ENCODE peak calls at places on chromosomes 7 and 10, in five cellular contexts. One of them, this sample, is unnamed.

GRCh38 chr7:40200791-40201190 is 66.0 kb downstream of the SUGCT start:
- DNase-seq in transverse colon: no peak
- DNase-seq in aorta: no peak
- DNase-seq in cardiac fibroblast: peak
- DNase-seq in neuronal stem cell: no peak
- DNase-seq in this sample: peak

GRCh38 chr7:151987748-151988529 is 31.7 kb downstream of the GALNTL5 start:
- DNase-seq in transverse colon: no peak
- DNase-seq in aorta: no peak
- DNase-seq in cardiac fibroblast: peak
- DNase-seq in neuronal stem cell: no peak
- DNase-seq in this sample: peak

GRCh38 chr7:100575746-100576383 is 2.2 kb upstream of the SAP25 start:
- DNase-seq in transverse colon: no peak
- DNase-seq in aorta: no peak
- DNase-seq in cardiac fibroblast: no peak
- DNase-seq in neuronal stem cell: no peak
- DNase-seq in this sample: no peak

GRCh38 chr7:55534262-55534915 is 37.9 kb downstream of the VOPP1 start:
- DNase-seq in transverse colon: peak
- DNase-seq in aorta: no peak
- DNase-seq in cardiac fibroblast: peak
- DNase-seq in neuronal stem cell: no peak
- DNase-seq in this sample: peak

GRCh38 chr7:45098983-45099839 is 10.4 kb upstream of the NACAD start:
- DNase-seq in transverse colon: no peak
- DNase-seq in aorta: peak
- DNase-seq in cardiac fibroblast: no peak
- DNase-seq in neuronal stem cell: no peak
- DNase-seq in this sample: no peak

GRCh38 chr10:126012485-126012884 is 116.1 kb downstream of the FANK1 start:
- DNase-seq in transverse colon: no peak
- DNase-seq in aorta: no peak
- DNase-seq in cardiac fibroblast: peak
- DNase-seq in neuronal stem cell: no peak
- DNase-seq in this sample: peak

GRCh38 chr10:14822879-14823755 is 14.7 kb downstream of the CDNF start:
- DNase-seq in transverse colon: peak
- DNase-seq in aorta: no peak
- DNase-seq in cardiac fibroblast: peak
- DNase-seq in neuronal stem cell: peak
- DNase-seq in this sample: peak

GRCh38 chr10:101065479-101066145 is 3.8 kb downstream of the KAZALD1 start:
- DNase-seq in transverse colon: no peak
- DNase-seq in aorta: no peak
- DNase-seq in cardiac fibroblast: peak
- DNase-seq in neuronal stem cell: no peak
- DNase-seq in this sample: peak

GRCh38 chr10:97318772-97319651 is at the start of gene FRAT1:
- DNase-seq in transverse colon: peak
- DNase-seq in aorta: peak
- DNase-seq in cardiac fibroblast: peak
- DNase-seq in neuronal stem cell: peak
- DNase-seq in this sample: peak

GRCh38 chr7:38398725-38399321 is 125.4 kb upstream of the TARP start:
- DNase-seq in transverse colon: peak
- DNase-seq in aorta: peak
- DNase-seq in cardiac fibroblast: peak
- DNase-seq in neuronal stem cell: peak
- DNase-seq in this sample: peak

GRCh38 chr10:126959431-126959830 is 54.2 kb downstream of the DOCK1 start:
- DNase-seq in transverse colon: no peak
- DNase-seq in aorta: no peak
- DNase-seq in cardiac fibroblast: no peak
- DNase-seq in neuronal stem cell: no peak
- DNase-seq in this sample: no peak

GRCh38 chr10:6091630-6092029 is 2.8 kb downstream of the RBM17 start:
- DNase-seq in transverse colon: no peak
- DNase-seq in aorta: no peak
- DNase-seq in cardiac fibroblast: peak
- DNase-seq in neuronal stem cell: no peak
- DNase-seq in this sample: peak

GRCh38 chr10:29703276-29703675 is 68.5 kb upstream of the SVIL start:
- DNase-seq in transverse colon: no peak
- DNase-seq in aorta: no peak
- DNase-seq in cardiac fibroblast: no peak
- DNase-seq in neuronal stem cell: no peak
- DNase-seq in this sample: no peak

GRCh38 chr7:134276951-134277350 is 39.8 kb downstream of the SLC35B4 start:
- DNase-seq in transverse colon: no peak
- DNase-seq in aorta: no peak
- DNase-seq in cardiac fibroblast: no peak
- DNase-seq in neuronal stem cell: no peak
- DNase-seq in this sample: no peak

GRCh38 chr10:101489355-101489754 is 98.7 kb downstream of the POLL start:
- DNase-seq in transverse colon: no peak
- DNase-seq in aorta: no peak
- DNase-seq in cardiac fibroblast: peak
- DNase-seq in neuronal stem cell: no peak
- DNase-seq in this sample: peak

GRCh38 chr7:157926107-157926506 is 589.3 kb downstream of the DNAJB6 start:
- DNase-seq in transverse colon: no peak
- DNase-seq in aorta: no peak
- DNase-seq in cardiac fibroblast: no peak
- DNase-seq in neuronal stem cell: no peak
- DNase-seq in this sample: no peak

GRCh38 chr7:98627062-98627790 is 10.1 kb downstream of the NPTX2 start:
- DNase-seq in transverse colon: no peak
- DNase-seq in aorta: no peak
- DNase-seq in cardiac fibroblast: no peak
- DNase-seq in neuronal stem cell: no peak
- DNase-seq in this sample: no peak

GRCh38 chr10:8049151-8049873 is 5.2 kb upstream of the GATA3 start:
- DNase-seq in transverse colon: no peak
- DNase-seq in aorta: peak
- DNase-seq in cardiac fibroblast: no peak
- DNase-seq in neuronal stem cell: peak
- DNase-seq in this sample: no peak

GRCh38 chr10:24906372-24906771 is 46.0 kb downstream of the PRTFDC1 start:
- DNase-seq in transverse colon: no peak
- DNase-seq in aorta: no peak
- DNase-seq in cardiac fibroblast: no peak
- DNase-seq in neuronal stem cell: no peak
- DNase-seq in this sample: no peak

GRCh38 chr10:49651039-49651835 is 28.2 kb upstream of the C10orf53 start:
- DNase-seq in transverse colon: no peak
- DNase-seq in aorta: no peak
- DNase-seq in cardiac fibroblast: no peak
- DNase-seq in neuronal stem cell: no peak
- DNase-seq in this sample: no peak

GRCh38 chr7:116354546-116355422 is 144.4 kb downstream of the TES start:
- DNase-seq in transverse colon: peak
- DNase-seq in aorta: peak
- DNase-seq in cardiac fibroblast: peak
- DNase-seq in neuronal stem cell: no peak
- DNase-seq in this sample: peak

GRCh38 chr10:94747137-94747536 is 15.3 kb upstream of the CYP2C19 start:
- DNase-seq in transverse colon: no peak
- DNase-seq in aorta: no peak
- DNase-seq in cardiac fibroblast: no peak
- DNase-seq in neuronal stem cell: no peak
- DNase-seq in this sample: no peak

GRCh38 chr7:23474098-23474828 is 4.0 kb upstream of the IGF2BP3 start:
- DNase-seq in transverse colon: peak
- DNase-seq in aorta: peak
- DNase-seq in cardiac fibroblast: peak
- DNase-seq in neuronal stem cell: peak
- DNase-seq in this sample: peak

GRCh38 chr7:78226059-78226658 is 427.6 kb downstream of the PHTF2 start:
- DNase-seq in transverse colon: peak
- DNase-seq in aorta: peak
- DNase-seq in cardiac fibroblast: peak
- DNase-seq in neuronal stem cell: peak
- DNase-seq in this sample: peak

GRCh38 chr10:30027057-30028005 is 32.1 kb downstream of the JCAD start:
- DNase-seq in transverse colon: peak
- DNase-seq in aorta: no peak
- DNase-seq in cardiac fibroblast: no peak
- DNase-seq in neuronal stem cell: no peak
- DNase-seq in this sample: no peak

GRCh38 chr10:11861341-11861740 is 38.2 kb downstream of the PROSER2 start:
- DNase-seq in transverse colon: no peak
- DNase-seq in aorta: peak
- DNase-seq in cardiac fibroblast: no peak
- DNase-seq in neuronal stem cell: no peak
- DNase-seq in this sample: no peak

GRCh38 chr7:39714447-39715091 is 91.2 kb downstream of the RALA start:
- DNase-seq in transverse colon: no peak
- DNase-seq in aorta: no peak
- DNase-seq in cardiac fibroblast: no peak
- DNase-seq in neuronal stem cell: no peak
- DNase-seq in this sample: no peak

GRCh38 chr7:151624246-151624928 is 104.7 kb upstream of the RHEB start:
- DNase-seq in transverse colon: no peak
- DNase-seq in aorta: no peak
- DNase-seq in cardiac fibroblast: no peak
- DNase-seq in neuronal stem cell: no peak
- DNase-seq in this sample: no peak

GRCh38 chr10:128859738-128860386 is 607.2 kb upstream of the MGMT start:
- DNase-seq in transverse colon: peak
- DNase-seq in aorta: no peak
- DNase-seq in cardiac fibroblast: peak
- DNase-seq in neuronal stem cell: no peak
- DNase-seq in this sample: peak

DNA sequence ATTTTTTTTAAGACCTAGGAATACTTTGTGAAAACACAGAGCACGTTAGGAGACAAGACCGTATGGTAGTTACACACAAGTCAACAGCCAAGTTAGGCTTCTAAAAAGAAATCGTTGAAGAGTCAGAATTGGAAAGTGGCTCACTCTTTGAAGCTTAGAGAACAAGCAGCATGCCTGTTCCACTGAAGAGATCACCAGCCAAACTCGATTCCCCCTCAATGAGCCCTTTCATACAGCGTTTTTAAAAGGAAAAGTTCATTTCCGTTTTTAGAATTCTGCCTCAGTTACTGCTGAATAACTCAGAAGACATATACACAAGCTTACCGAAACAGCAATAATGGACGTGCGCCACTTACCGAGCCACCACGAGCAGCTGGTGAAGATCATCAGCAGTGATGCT is 41.0 kb downstream of the MCMBP start:
- DNase-seq in transverse colon: no peak
- DNase-seq in aorta: no peak
- DNase-seq in cardiac fibroblast: no peak
- DNase-seq in neuronal stem cell: no peak
- DNase-seq in this sample: no peak
- H3K4me3 ChIP-seq in transverse colon: no peak
- H3K4me3 ChIP-seq in aorta: no peak
- H3K4me3 ChIP-seq in cardiac fibroblast: no peak
- H3K4me3 ChIP-seq in neuronal stem cell: no peak
- H3K4me3 ChIP-seq in this sample: no peak

DNA sequence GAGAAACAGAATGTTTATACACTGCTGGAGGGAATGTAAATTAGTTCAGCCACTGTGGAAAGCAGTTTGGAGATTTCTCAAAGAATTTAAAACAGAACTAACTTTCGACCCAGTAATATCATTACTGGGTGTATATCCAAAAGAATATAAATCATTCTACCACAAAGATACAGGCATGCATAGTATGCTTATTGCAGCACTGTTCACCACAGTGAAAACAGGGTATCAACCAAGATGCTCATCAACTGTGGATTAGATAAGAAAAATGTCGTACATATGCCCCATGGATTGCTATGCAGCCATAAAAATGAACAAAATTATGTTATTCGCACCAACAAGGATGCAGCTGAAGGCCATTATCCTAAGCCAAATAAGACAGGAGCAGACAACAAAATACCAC is 343.1 kb upstream of the KCND2 start:
- DNase-seq in transverse colon: no peak
- DNase-seq in aorta: no peak
- DNase-seq in cardiac fibroblast: peak
- DNase-seq in neuronal stem cell: no peak
- DNase-seq in this sample: no peak
- H3K4me3 ChIP-seq in transverse colon: no peak
- H3K4me3 ChIP-seq in aorta: no peak
- H3K4me3 ChIP-seq in cardiac fibroblast: no peak
- H3K4me3 ChIP-seq in neuronal stem cell: no peak
- H3K4me3 ChIP-seq in this sample: no peak

DNA sequence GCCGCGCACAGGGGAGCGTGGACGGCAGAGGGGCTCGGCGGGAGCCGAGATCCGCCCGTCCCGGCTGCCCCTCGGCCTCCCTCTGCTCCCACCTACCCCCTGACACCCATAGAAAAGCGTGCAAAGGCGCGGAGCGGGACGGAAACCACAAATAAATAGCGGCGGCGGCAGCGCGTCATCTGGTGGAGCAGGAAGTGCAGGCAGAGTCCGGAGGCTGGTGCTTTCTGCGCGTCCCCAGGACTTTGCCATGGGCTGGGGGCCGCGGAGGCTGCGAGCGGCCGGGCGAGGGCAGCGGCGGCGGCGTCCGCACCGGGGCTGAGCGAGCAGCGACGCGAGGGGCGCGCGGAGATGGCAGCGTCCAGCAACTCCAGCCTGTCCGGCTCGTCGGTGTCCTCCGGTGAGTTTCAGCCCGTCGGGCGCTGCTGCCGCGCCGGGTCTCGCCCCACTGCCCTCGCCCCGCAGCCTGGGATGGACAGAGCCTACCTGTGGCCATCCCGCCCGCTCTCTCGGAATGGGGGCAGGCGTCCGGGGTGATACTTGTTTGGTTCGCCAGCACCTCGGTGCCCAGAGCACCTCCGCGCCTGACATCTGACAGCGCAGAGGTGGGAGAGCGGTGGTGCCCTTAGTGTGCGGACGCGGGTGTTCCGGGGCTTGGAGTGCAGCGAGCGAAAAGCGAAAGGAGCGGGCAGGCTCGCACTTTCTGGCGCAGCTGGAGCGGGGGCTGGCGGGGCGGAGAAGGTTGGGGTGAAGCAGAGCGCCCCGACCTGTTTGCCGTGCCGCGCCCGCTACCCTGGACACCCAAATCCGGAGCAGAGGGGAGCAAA is at the start of gene CHN2:
- DNase-seq in transverse colon: peak
- DNase-seq in aorta: peak
- DNase-seq in cardiac fibroblast: peak
- DNase-seq in neuronal stem cell: peak
- DNase-seq in this sample: peak
- H3K4me3 ChIP-seq in transverse colon: peak
- H3K4me3 ChIP-seq in aorta: peak
- H3K4me3 ChIP-seq in cardiac fibroblast: peak
- H3K4me3 ChIP-seq in neuronal stem cell: peak
- H3K4me3 ChIP-seq in this sample: peak

GRCh38 chr10:43402880-43403452 is 6.0 kb downstream of the HNRNPF start:
- DNase-seq in transverse colon: peak
- DNase-seq in aorta: no peak
- DNase-seq in cardiac fibroblast: no peak
- DNase-seq in neuronal stem cell: no peak
- DNase-seq in this sample: no peak
- H3K4me3 ChIP-seq in transverse colon: no peak
- H3K4me3 ChIP-seq in aorta: no peak
- H3K4me3 ChIP-seq in cardiac fibroblast: no peak
- H3K4me3 ChIP-seq in neuronal stem cell: no peak
- H3K4me3 ChIP-seq in this sample: no peak

This sample was measured in GM23248.